ENCODE peak calls at places on chromosomes 4 and X, in eight cellular contexts. F is body of pancreas, U is tibial artery, Z is Peyer's patch, T is brain microvascular endothelial cell, K is choroid plexus epithelial cell, X is stomach, W is fibroblast of mammary gland. J is an unnamed sample.
A peak's percentile ranks its signal among the peaks of the same experiment; 100 is the strongest.

GRCh38 chrX:134526399-134526798 is 66.4 kb downstream of the HPRT1 start:
- DNase-seq in F (no peak), U (no peak), Z (no peak), T (no peak), K (no peak), X (no peak), W (no peak), J (no peak)

GRCh38 chr4:42397256-42397634 is at the start of gene SHISA3:
- DNase-seq in F (no peak), U (peak; percentile 33), Z (peak; percentile 29), T (no peak), K (no peak), X (no peak), W (peak; percentile 24), J (no peak)

GRCh38 chr4:67725981-67726380 is 25.0 kb upstream of the UBA6 start:
- DNase-seq in F (no peak), U (no peak), Z (no peak), T (peak; percentile 53), K (peak; percentile 78), X (no peak), W (peak; percentile 65), J (peak; percentile 85)

GRCh38 chr4:25535278-25535677 is 120.4 kb upstream of the SLC34A2 start:
- DNase-seq in F (no peak), U (no peak), Z (no peak), T (no peak), K (no peak), X (no peak), W (no peak), J (no peak)

GRCh38 chr4:145179201-145179860 is 1.1 kb downstream of the OTUD4 start:
- DNase-seq in F (peak; percentile 68), U (peak; percentile 61), Z (peak; percentile 79), T (peak; percentile 41), K (peak; percentile 50), X (peak; percentile 79), W (peak; percentile 54), J (peak; percentile 28)

GRCh38 chr4:41602886-41603503 is 65.0 kb downstream of the LIMCH1 start:
- DNase-seq in F (no peak), U (no peak), Z (no peak), T (no peak), K (no peak), X (no peak), W (no peak), J (no peak)

GRCh38 chr4:61408861-61409260 is 208.7 kb downstream of the ADGRL3 start:
- DNase-seq in F (no peak), U (no peak), Z (no peak), T (no peak), K (no peak), X (no peak), W (no peak), J (no peak)

GRCh38 chr4:88382621-88383020 is 4.0 kb downstream of the HERC6 start:
- DNase-seq in F (no peak), U (no peak), Z (no peak), T (no peak), K (peak; percentile 2), X (no peak), W (no peak), J (no peak)

GRCh38 chrX:129653181-129653984 is 1.4 kb downstream of the APLN start:
- DNase-seq in F (no peak), U (no peak), Z (no peak), T (no peak), K (no peak), X (peak; percentile 47), W (no peak), J (no peak)

GRCh38 chrX:38318606-38319005 is 8.7 kb downstream of the RPGR start:
- DNase-seq in F (no peak), U (no peak), Z (no peak), T (no peak), K (no peak), X (no peak), W (no peak), J (no peak)

GRCh38 chr4:152041304-152041703 is 280.5 kb upstream of the GATB start:
- DNase-seq in F (no peak), U (no peak), Z (no peak), T (no peak), K (no peak), X (no peak), W (no peak), J (no peak)

GRCh38 chr4:111802191-111802590 is 343.1 kb upstream of the FAM241A start:
- DNase-seq in F (no peak), U (no peak), Z (no peak), T (no peak), K (peak; percentile 9), X (no peak), W (peak; percentile 43), J (peak; percentile 3)

GRCh38 chrX:131792356-131792749 is 230.7 kb upstream of the STK26 start:
- DNase-seq in F (no peak), U (no peak), Z (peak; percentile 90), T (peak; percentile 87), K (no peak), X (peak; percentile 93), W (peak; percentile 93), J (no peak)

GRCh38 chr4:158371158-158371557 is 150.5 kb upstream of the RXFP1 start:
- DNase-seq in F (no peak), U (no peak), Z (no peak), T (no peak), K (peak; percentile 60), X (no peak), W (peak; percentile 49), J (no peak)

GRCh38 chr4:104811727-104812126 is 317.0 kb upstream of the CXXC4 start:
- DNase-seq in F (no peak), U (no peak), Z (no peak), T (no peak), K (no peak), X (no peak), W (no peak), J (no peak)
- TF ChIP-seq CTCF in F (no peak), U (no peak), Z (no peak), T (no peak), K (no peak), X (no peak), W (no peak), J (no peak)

DNA sequence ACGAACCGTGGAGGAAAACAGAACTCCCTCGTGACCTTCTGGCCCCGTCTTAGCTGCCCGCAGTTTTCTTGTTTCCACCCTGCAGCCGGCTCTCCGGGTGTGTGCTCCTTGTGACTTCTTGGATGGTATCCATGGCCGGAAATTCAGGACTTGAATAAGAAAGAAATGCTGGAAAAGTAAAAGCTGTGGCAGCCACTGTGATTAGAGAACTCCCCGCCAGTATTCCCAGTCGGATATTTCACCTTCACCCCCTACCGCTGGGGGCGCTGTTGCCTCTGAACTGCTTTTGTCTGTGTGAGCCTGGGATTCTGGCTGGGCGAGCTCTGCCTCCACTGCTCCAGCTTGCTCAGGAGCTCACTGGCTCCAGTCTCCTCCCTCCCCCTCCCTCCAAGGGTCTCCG is 41.5 kb upstream of the CYP4V2 start:
- DNase-seq in F (peak; percentile 47), U (peak; percentile 66), Z (no peak), T (peak; percentile 21), K (peak; percentile 64), X (peak; percentile 62), W (peak; percentile 42), J (no peak)
- TF ChIP-seq CTCF in F (peak; percentile 43), U (peak; percentile 43), Z (peak; percentile 42), T (peak; percentile 88), K (peak; percentile 63), X (peak; percentile 42), W (peak; percentile 58), J (no peak)

DNA sequence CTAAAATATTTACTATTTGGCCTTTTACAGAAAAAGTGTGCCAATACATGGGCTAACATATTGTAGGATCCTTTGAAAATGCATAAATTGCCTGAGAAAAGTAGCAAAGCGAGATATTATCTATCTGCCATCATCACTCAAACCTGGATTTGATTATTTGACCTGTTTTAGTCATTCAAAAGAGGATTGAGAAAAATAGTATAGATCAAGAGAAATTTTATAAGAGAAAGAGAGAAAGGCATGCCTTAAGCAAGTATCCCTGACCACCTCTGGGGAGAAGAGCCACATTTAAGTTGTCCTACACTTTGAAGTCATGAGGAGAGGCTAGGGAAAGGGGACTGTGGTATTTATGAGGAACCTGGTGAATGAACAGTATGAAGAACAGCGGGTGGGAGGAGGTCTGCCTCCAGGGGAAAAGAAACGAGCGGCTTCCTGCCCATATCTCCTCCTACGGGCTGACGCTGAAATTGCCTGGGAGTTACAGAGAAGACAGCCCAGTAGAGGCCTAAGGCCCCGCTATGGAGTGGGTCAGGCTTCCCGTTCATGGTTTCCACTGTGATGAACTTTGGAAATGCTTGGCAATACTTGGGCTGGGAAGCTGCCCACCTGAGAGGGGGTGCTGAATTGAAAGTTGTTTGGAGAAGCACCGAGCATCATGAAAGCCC is 106.8 kb upstream of the ACSL4 start:
- DNase-seq in F (no peak), U (no peak), Z (no peak), T (peak; percentile 63), K (peak; percentile 69), X (no peak), W (peak; percentile 63), J (no peak)
- TF ChIP-seq CTCF in F (no peak), U (no peak), Z (no peak), T (peak; percentile 48), K (peak; percentile 52), X (no peak), W (peak; percentile 30), J (no peak)

GRCh38 chr4:4762909-4763814 is 96.3 kb upstream of the MSX1 start:
- DNase-seq in F (no peak), U (no peak), Z (no peak), T (peak; percentile 52), K (peak; percentile 93), X (no peak), W (peak; percentile 60), J (peak; percentile 54)
- TF ChIP-seq CTCF in F (no peak), U (no peak), Z (no peak), T (no peak), K (peak; percentile 27), X (no peak), W (no peak), J (peak; percentile 7)

DNA sequence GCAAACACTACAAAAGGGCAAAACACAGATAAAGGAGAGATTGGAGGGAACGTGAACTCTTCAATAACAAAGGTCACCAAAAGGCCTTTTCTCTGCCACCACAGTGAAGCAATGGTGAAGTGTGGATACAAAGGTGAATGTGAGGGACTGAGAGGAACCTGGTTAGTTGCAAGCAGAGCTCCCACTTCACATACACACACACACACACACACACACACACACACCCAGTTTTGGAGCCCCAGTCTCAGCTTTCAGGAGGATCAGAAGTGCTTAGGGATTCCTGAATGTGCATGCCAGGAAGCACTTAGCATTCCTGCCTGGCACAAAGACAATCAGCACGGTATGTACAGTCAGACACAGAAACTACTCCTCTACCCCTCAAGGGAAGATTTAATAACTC is 71.5 kb downstream of the ARHGEF9 start:
- DNase-seq in F (no peak), U (no peak), Z (no peak), T (no peak), K (peak; percentile 24), X (no peak), W (peak; percentile 2), J (peak; percentile 7)
- TF ChIP-seq CTCF in F (no peak), U (no peak), Z (no peak), T (no peak), K (no peak), X (no peak), W (no peak), J (no peak)